ENCODE peak calls at places on chromosomes 3 and 15, in nine cellular contexts. F is small intestine, T is M059J, Y is fibroblast of the aortic adventitia, E is aorta, Q is fibroblast of lung, P is body of pancreas, X is frontal cortex, R is heart right ventricle. S is an unnamed sample.

GRCh38 chr3:152688313-152688712 is 146.6 kb upstream of the P2RY1 start:
- DNase-seq in Y (no peak), R (no peak), X (no peak), T (peak), Q (no peak), F (no peak), P (no peak), E (no peak), S (no peak)

GRCh38 chr3:59265566-59265965 is 215.7 kb upstream of the CFAP20DC start:
- DNase-seq in R (no peak), P (no peak), F (peak), Y (no peak), T (peak), Q (no peak), E (no peak), X (no peak), S (no peak)

GRCh38 chr15:83205725-83206324 is 1.8 kb downstream of the HDGFL3 start:
- DNase-seq in Y (peak), T (peak), R (no peak), X (no peak), E (no peak), Q (peak), P (no peak), F (no peak), S (no peak)

GRCh38 chr15:96340611-96341464 is 10.3 kb downstream of the NR2F2 start:
- DNase-seq in X (no peak), T (no peak), Y (peak), P (no peak), E (peak), R (no peak), F (no peak), Q (peak), S (no peak)

GRCh38 chr3:128683957-128684356 is 33.3 kb upstream of the RPN1 start:
- DNase-seq in R (no peak), T (no peak), X (no peak), P (no peak), E (no peak), Q (no peak), Y (no peak), F (no peak), S (no peak)

GRCh38 chr15:63678383-63678782 is 81.2 kb downstream of the FBXL22 start:
- DNase-seq in E (no peak), Y (no peak), T (no peak), R (no peak), F (no peak), P (no peak), Q (no peak), X (no peak), S (no peak)

GRCh38 chr3:71681224-71681668 is 44.0 kb downstream of the EIF4E3 start:
- DNase-seq in Q (peak), E (peak), T (peak), P (peak), X (peak), R (peak), F (peak), Y (peak), S (no peak)

GRCh38 chr15:26106556-26106955 is 243.4 kb upstream of the ATP10A start:
- DNase-seq in T (no peak), F (no peak), Y (no peak), E (no peak), P (no peak), R (no peak), Q (no peak), X (no peak), S (no peak)

GRCh38 chr15:63233667-63234419 is 43.6 kb upstream of the APH1B start:
- DNase-seq in P (no peak), F (no peak), R (no peak), X (no peak), Q (peak), E (no peak), T (peak), Y (peak), S (no peak)

GRCh38 chr15:57873564-57874209 is 167.2 kb downstream of the POLR2M start:
- DNase-seq in T (peak), R (no peak), F (no peak), Q (peak), Y (peak), X (no peak), E (no peak), P (no peak), S (no peak)

GRCh38 chr3:197025736-197026480 is 3.7 kb downstream of the MELTF start:
- DNase-seq in T (no peak), R (no peak), X (peak), F (no peak), Y (no peak), P (no peak), Q (no peak), E (peak), S (no peak)

GRCh38 chr3:150607267-150608065 is 4.3 kb downstream of the SELENOT start:
- DNase-seq in F (peak), P (no peak), E (no peak), R (no peak), Y (no peak), T (no peak), Q (no peak), X (no peak), S (no peak)

GRCh38 chr3:42713747-42714146 is 11.1 kb upstream of the HHATL start:
- DNase-seq in Y (no peak), R (no peak), T (no peak), E (no peak), Q (no peak), X (no peak), P (no peak), F (no peak), S (no peak)

GRCh38 chr3:195102609-195103467 is 168.1 kb downstream of the XXYLT1 start:
- DNase-seq in Y (peak), Q (peak), T (peak), F (peak), E (peak), P (no peak), X (no peak), R (no peak), S (no peak)

GRCh38 chr3:71879089-71879488 is 94.1 kb upstream of the PROK2 start:
- DNase-seq in P (no peak), Q (no peak), E (no peak), Y (no peak), X (no peak), T (no peak), R (no peak), F (no peak), S (no peak)

GRCh38 chr3:141326123-141326522 is 42.2 kb upstream of the ZBTB38 start:
- DNase-seq in Y (no peak), T (no peak), R (no peak), E (no peak), P (no peak), Q (peak), F (peak), X (no peak), S (no peak)

GRCh38 chr15:61974759-61975158 is 85.5 kb downstream of the VPS13C start:
- DNase-seq in T (peak), F (no peak), Y (peak), P (no peak), E (no peak), R (no peak), Q (no peak), X (no peak), S (no peak)

GRCh38 chr3:53691885-53692284 is 154.3 kb downstream of the CHDH start:
- DNase-seq in X (no peak), R (no peak), E (no peak), T (no peak), P (no peak), Q (no peak), Y (no peak), F (peak), S (no peak)

GRCh38 chr3:187742351-187743171 is 2.7 kb downstream of the BCL6 start:
- DNase-seq in E (no peak), X (no peak), T (peak), Q (peak), P (peak), F (peak), Y (peak), R (no peak), S (no peak)

GRCh38 chr15:100334015-100334414 is 7.8 kb downstream of the ADAMTS17 start:
- DNase-seq in E (no peak), X (no peak), Y (no peak), T (no peak), Q (no peak), P (no peak), R (no peak), F (peak), S (peak)

GRCh38 chr3:9770276-9770812 is 597 bp upstream of the CAMK1 start:
- DNase-seq in X (peak), Q (peak), Y (peak), P (peak), F (peak), T (no peak), E (peak), R (peak), S (no peak)

GRCh38 chr15:74172751-74173544 is 562 bp upstream of the ISLR start:
- DNase-seq in R (peak), P (no peak), E (peak), T (no peak), F (no peak), X (no peak), Y (peak), Q (peak), S (no peak)

GRCh38 chr15:56343879-56344278 is 21.3 kb upstream of the TEX9 start:
- DNase-seq in R (no peak), F (no peak), P (no peak), X (no peak), T (no peak), Q (no peak), Y (no peak), E (no peak), S (no peak)

GRCh38 chr15:51812598-51812997 is 16.9 kb upstream of the TMOD3 start:
- DNase-seq in R (no peak), P (no peak), Y (no peak), X (no peak), E (no peak), F (no peak), Q (no peak), T (no peak), S (no peak)